ENCODE peak calls at places on chromosome 3, in six cellular contexts. I, D, R, V, Y and A are unnamed samples.

GRCh38 chr3:149245738-149246451 is 24.3 kb upstream of the CP start:
- DNase-seq in I (peak; percentile 82), D (no peak), R (no peak), V (peak; percentile 27), Y (no peak), A (no peak)

GRCh38 chr3:100561459-100562158 is 47.8 kb upstream of the ADGRG7 start:
- DNase-seq in I (peak; percentile 70), D (no peak), R (no peak), V (no peak), Y (no peak), A (no peak)

GRCh38 chr3:98596902-98597500 is 3.6 kb upstream of the CPOX start:
- DNase-seq in I (peak; percentile 40), D (no peak), R (no peak), V (peak; percentile 47), Y (no peak), A (peak; percentile 12)

GRCh38 chr3:120487079-120487693 is 36.4 kb upstream of the FSTL1 start:
- DNase-seq in I (peak; percentile 80), D (no peak), R (no peak), V (no peak), Y (no peak), A (no peak)

GRCh38 chr3:108623504-108623903 is 34.0 kb downstream of the DZIP3 start:
- DNase-seq in I (peak; percentile 6), D (no peak), R (no peak), V (no peak), Y (no peak), A (peak; percentile 2)

GRCh38 chr3:21835266-21835665 is 84.3 kb upstream of the ZNF385D start:
- DNase-seq in I (peak; percentile 11), D (no peak), R (no peak), V (no peak), Y (no peak), A (no peak)

GRCh38 chr3:157871838-157872497 is 234.3 kb downstream of the SHOX2 start:
- DNase-seq in I (no peak), D (no peak), R (no peak), V (no peak), Y (no peak), A (peak; percentile 48)

GRCh38 chr3:149571381-149571780 is 86.4 kb downstream of the WWTR1 start:
- DNase-seq in I (peak; percentile 28), D (no peak), R (no peak), V (no peak), Y (no peak), A (no peak)

GRCh38 chr3:157174265-157174615 is 14.3 kb upstream of the CCNL1 start:
- DNase-seq in I (no peak), D (no peak), R (no peak), V (peak; percentile 47), Y (no peak), A (peak; percentile 12)

GRCh38 chr3:196969660-196970546 is 1.3 kb upstream of the PIGZ start:
- DNase-seq in I (peak; percentile 61), D (peak; percentile 53), R (no peak), V (peak; percentile 62), Y (peak; percentile 48), A (peak; percentile 55)

GRCh38 chr3:192821161-192821560 is 93.8 kb upstream of the FGF12 start:
- DNase-seq in I (no peak), D (no peak), R (no peak), V (no peak), Y (no peak), A (no peak)

GRCh38 chr3:183435701-183436100 is 7.3 kb upstream of the MCF2L2 start:
- DNase-seq in I (no peak), D (no peak), R (no peak), V (no peak), Y (no peak), A (no peak)

GRCh38 chr3:41681479-41681878 is 280.4 kb downstream of the ULK4 start:
- DNase-seq in I (peak; percentile 97), D (no peak), R (no peak), V (peak; percentile 98), Y (peak; percentile 38), A (no peak)

GRCh38 chr3:149120051-149120972 is 9.1 kb upstream of the HPS3 start:
- DNase-seq in I (peak; percentile 71), D (no peak), R (peak; percentile 76), V (peak; percentile 68), Y (no peak), A (peak; percentile 26)

GRCh38 chr3:56753206-56753605 is 48.5 kb downstream of the ARHGEF3 start:
- DNase-seq in I (peak; percentile 41), D (no peak), R (no peak), V (no peak), Y (no peak), A (no peak)

GRCh38 chr3:45381168-45381852 is 7.1 kb upstream of the LARS2 start:
- DNase-seq in I (peak; percentile 11), D (no peak), R (no peak), V (no peak), Y (no peak), A (no peak)

GRCh38 chr3:134602440-134602814 is 48.4 kb downstream of the KY start:
- DNase-seq in I (no peak), D (no peak), R (no peak), V (no peak), Y (no peak), A (no peak)